ENCODE peak calls at places on chromosomes 2 and 18, in four cellular contexts. One of them, this sample, is unnamed.

GRCh38 chr2:132424526-132425121 is 8.0 kb downstream of the GPR39 start:
- DNase-seq in GM12878: no peak
- DNase-seq in HepG2: peak
- DNase-seq in H1: no peak
- DNase-seq in this sample: no peak

GRCh38 chr2:120354935-120355845 is 9.3 kb downstream of the INHBB start:
- DNase-seq in GM12878: no peak
- DNase-seq in HepG2: no peak
- DNase-seq in H1: no peak
- DNase-seq in this sample: no peak

GRCh38 chr2:178845565-178846457 is 38.6 kb upstream of the TTN start:
- DNase-seq in H1: no peak
- DNase-seq in HepG2: no peak
- DNase-seq in GM12878: no peak
- DNase-seq in this sample: no peak

GRCh38 chr2:218436992-218437391 is 18.1 kb downstream of the VIL1 start:
- DNase-seq in H1: no peak
- DNase-seq in GM12878: no peak
- DNase-seq in HepG2: no peak
- DNase-seq in this sample: no peak

GRCh38 chr18:70781860-70782453 is 493.1 kb downstream of the SOCS6 start:
- DNase-seq in GM12878: peak
- DNase-seq in HepG2: peak
- DNase-seq in H1: peak
- DNase-seq in this sample: peak

GRCh38 chr2:190846746-190847145 is 33.9 kb upstream of the GLS start:
- DNase-seq in H1: no peak
- DNase-seq in GM12878: no peak
- DNase-seq in HepG2: peak
- DNase-seq in this sample: no peak

GRCh38 chr2:13091463-13091862 is 374.7 kb downstream of the TRIB2 start:
- DNase-seq in GM12878: no peak
- DNase-seq in H1: no peak
- DNase-seq in HepG2: no peak
- DNase-seq in this sample: no peak

GRCh38 chr18:46360102-46360699 is 256.0 kb downstream of the HAUS1 start:
- DNase-seq in HepG2: no peak
- DNase-seq in H1: no peak
- DNase-seq in GM12878: no peak
- DNase-seq in this sample: no peak

GRCh38 chr2:238338710-238339394 is 18.5 kb downstream of the TRAF3IP1 start:
- DNase-seq in H1: no peak
- DNase-seq in GM12878: no peak
- DNase-seq in HepG2: no peak
- DNase-seq in this sample: no peak

GRCh38 chr18:76256897-76257500 is 238.0 kb downstream of the ZNF516 start:
- DNase-seq in H1: no peak
- DNase-seq in GM12878: no peak
- DNase-seq in HepG2: peak
- DNase-seq in this sample: no peak

GRCh38 chr2:240480834-240481623 is 45.6 kb downstream of the GPC1 start:
- DNase-seq in HepG2: no peak
- DNase-seq in GM12878: no peak
- DNase-seq in H1: no peak
- DNase-seq in this sample: no peak

GRCh38 chr2:77999376-77999775 is 477.2 kb upstream of the LRRTM4 start:
- DNase-seq in H1: no peak
- DNase-seq in GM12878: no peak
- DNase-seq in HepG2: no peak
- DNase-seq in this sample: no peak

GRCh38 chr2:165573534-165574461 is 104.3 kb downstream of the CSRNP3 start:
- DNase-seq in HepG2: peak
- DNase-seq in GM12878: no peak
- DNase-seq in H1: peak
- DNase-seq in this sample: peak

GRCh38 chr2:28338754-28339325 is 53.8 kb upstream of the FOSL2 start:
- DNase-seq in HepG2: no peak
- DNase-seq in H1: no peak
- DNase-seq in GM12878: no peak
- DNase-seq in this sample: no peak

GRCh38 chr18:73901589-73901988 is 246.0 kb downstream of the FBXO15 start:
- DNase-seq in GM12878: no peak
- DNase-seq in HepG2: no peak
- DNase-seq in H1: no peak
- DNase-seq in this sample: no peak

GRCh38 chr2:223057545-223057944 is 5.6 kb downstream of the KCNE4 start:
- DNase-seq in GM12878: no peak
- DNase-seq in HepG2: no peak
- DNase-seq in H1: no peak
- DNase-seq in this sample: no peak

GRCh38 chr18:7234061-7234460 is 3.2 kb downstream of the LRRC30 start:
- DNase-seq in GM12878: no peak
- DNase-seq in H1: no peak
- DNase-seq in HepG2: no peak
- DNase-seq in this sample: no peak

GRCh38 chr2:3535467-3535793 is 16.1 kb upstream of the ADI1 start:
- DNase-seq in GM12878: no peak
- DNase-seq in H1: no peak
- DNase-seq in HepG2: no peak
- DNase-seq in this sample: no peak

GRCh38 chr18:58699551-58699950 is 28.3 kb downstream of the MALT1 start:
- DNase-seq in GM12878: no peak
- DNase-seq in HepG2: no peak
- DNase-seq in H1: no peak
- DNase-seq in this sample: no peak

GRCh38 chr2:127695491-127696472 is 5.5 kb upstream of the SFT2D3 start:
- DNase-seq in H1: peak
- DNase-seq in GM12878: no peak
- DNase-seq in HepG2: no peak
- DNase-seq in this sample: no peak

GRCh38 chr2:48144777-48145176 is 238.5 kb upstream of the FBXO11 start:
- DNase-seq in GM12878: no peak
- DNase-seq in HepG2: no peak
- DNase-seq in H1: no peak
- DNase-seq in this sample: no peak

GRCh38 chr2:229454934-229455631 is 184.0 kb upstream of the PID1 start:
- DNase-seq in HepG2: no peak
- DNase-seq in H1: no peak
- DNase-seq in GM12878: no peak
- DNase-seq in this sample: no peak

GRCh38 chr18:43934322-43935050 is 657.2 kb upstream of the SYT4 start:
- DNase-seq in GM12878: no peak
- DNase-seq in H1: no peak
- DNase-seq in HepG2: no peak
- DNase-seq in this sample: no peak

GRCh38 chr18:47993409-47993808 is 63.0 kb upstream of the SMAD2 start:
- DNase-seq in GM12878: no peak
- DNase-seq in H1: no peak
- DNase-seq in HepG2: no peak
- DNase-seq in this sample: no peak

GRCh38 chr2:179655627-179656026 is 205.8 kb downstream of the ZNF385B start:
- DNase-seq in H1: no peak
- DNase-seq in HepG2: no peak
- DNase-seq in GM12878: no peak
- DNase-seq in this sample: no peak

GRCh38 chr2:122237506-122237905 is 482.1 kb downstream of the TSN start:
- DNase-seq in H1: no peak
- DNase-seq in HepG2: no peak
- DNase-seq in GM12878: no peak
- DNase-seq in this sample: no peak

GRCh38 chr2:156818944-156819343 is 382.8 kb downstream of the GPD2 start:
- DNase-seq in H1: no peak
- DNase-seq in HepG2: no peak
- DNase-seq in GM12878: no peak
- DNase-seq in this sample: no peak

GRCh38 chr2:102474785-102475184 is 1.8 kb downstream of the SLC9A4 start:
- DNase-seq in GM12878: no peak
- DNase-seq in HepG2: no peak
- DNase-seq in H1: no peak
- DNase-seq in this sample: no peak

GRCh38 chr18:43904209-43904837 is 627.0 kb upstream of the SYT4 start:
- DNase-seq in H1: no peak
- DNase-seq in HepG2: no peak
- DNase-seq in GM12878: no peak
- DNase-seq in this sample: no peak

GRCh38 chr2:66490588-66491001 is 55.7 kb downstream of the MEIS1 start:
- DNase-seq in HepG2: no peak
- DNase-seq in H1: no peak
- DNase-seq in GM12878: no peak
- DNase-seq in this sample: no peak

GRCh38 chr2:149559341-149560068 is 28.1 kb downstream of the MMADHC start:
- DNase-seq in GM12878: no peak
- DNase-seq in H1: no peak
- DNase-seq in HepG2: no peak
- DNase-seq in this sample: no peak

GRCh38 chr2:128277961-128278681 is 40.5 kb downstream of the HS6ST1 start:
- DNase-seq in HepG2: no peak
- DNase-seq in H1: no peak
- DNase-seq in GM12878: no peak
- DNase-seq in this sample: no peak

GRCh38 chr2:230961091-230961491 is 34.8 kb upstream of the SPATA3 start:
- DNase-seq in GM12878: no peak
- DNase-seq in H1: no peak
- DNase-seq in HepG2: no peak
- DNase-seq in this sample: no peak

GRCh38 chr2:43082111-43082877 is 144.1 kb downstream of the ZFP36L2 start:
- DNase-seq in GM12878: no peak
- DNase-seq in H1: no peak
- DNase-seq in HepG2: no peak
- DNase-seq in this sample: no peak

DNA sequence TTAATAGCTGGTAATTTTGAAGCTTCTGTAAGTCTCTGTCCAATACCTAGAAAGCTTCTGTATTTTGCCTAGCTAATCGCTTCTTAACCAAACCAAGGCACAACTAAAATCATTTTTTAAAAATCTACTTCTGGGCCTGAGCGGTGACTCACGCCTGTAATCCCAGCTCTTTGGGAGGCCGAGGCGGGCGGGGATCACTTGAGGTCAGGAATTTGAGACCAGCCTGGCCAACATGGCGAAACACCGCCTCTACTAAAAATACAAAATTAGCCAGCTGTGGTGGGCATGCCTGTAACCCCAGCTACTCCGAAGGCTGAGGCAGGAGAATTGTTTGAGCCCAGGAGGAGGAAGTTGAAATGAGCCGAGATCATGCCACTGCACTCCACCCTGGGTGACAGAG is 148.6 kb upstream of the FIGN start:
- DNase-seq in HepG2: no peak
- DNase-seq in GM12878: no peak
- DNase-seq in H1: no peak
- DNase-seq in this sample: no peak
- H3K4me3 ChIP-seq in HepG2: no peak
- H3K4me3 ChIP-seq in GM12878: no peak
- H3K4me3 ChIP-seq in H1: no peak
- H3K4me3 ChIP-seq in this sample: no peak

GRCh38 chr2:118310878-118311442 is 222.7 kb downstream of the INSIG2 start:
- DNase-seq in GM12878: no peak
- DNase-seq in H1: peak
- DNase-seq in HepG2: no peak
- DNase-seq in this sample: no peak
- TF ChIP-seq ZNF274 in GM12878: no peak
- TF ChIP-seq ZNF274 in H1: no peak
- TF ChIP-seq ZNF274 in HepG2: no peak
- TF ChIP-seq ZNF274 in this sample: no peak

GRCh38 chr2:160753331-160753654 is 259.7 kb upstream of the RBMS1 start:
- DNase-seq in HepG2: no peak
- DNase-seq in GM12878: no peak
- DNase-seq in H1: no peak
- DNase-seq in this sample: no peak

GRCh38 chr2:160751021-160751420 is 257.4 kb upstream of the RBMS1 start:
- DNase-seq in H1: no peak
- DNase-seq in GM12878: no peak
- DNase-seq in HepG2: no peak
- DNase-seq in this sample: no peak

GRCh38 chr2:160752475-160753330 is 259.1 kb upstream of the RBMS1 start:
- DNase-seq in HepG2: no peak
- DNase-seq in H1: no peak
- DNase-seq in GM12878: no peak
- DNase-seq in this sample: peak

GRCh38 chr2:160742679-160743078 is 249.1 kb upstream of the RBMS1 start:
- DNase-seq in H1: no peak
- DNase-seq in HepG2: no peak
- DNase-seq in GM12878: no peak
- DNase-seq in this sample: no peak

DNA sequence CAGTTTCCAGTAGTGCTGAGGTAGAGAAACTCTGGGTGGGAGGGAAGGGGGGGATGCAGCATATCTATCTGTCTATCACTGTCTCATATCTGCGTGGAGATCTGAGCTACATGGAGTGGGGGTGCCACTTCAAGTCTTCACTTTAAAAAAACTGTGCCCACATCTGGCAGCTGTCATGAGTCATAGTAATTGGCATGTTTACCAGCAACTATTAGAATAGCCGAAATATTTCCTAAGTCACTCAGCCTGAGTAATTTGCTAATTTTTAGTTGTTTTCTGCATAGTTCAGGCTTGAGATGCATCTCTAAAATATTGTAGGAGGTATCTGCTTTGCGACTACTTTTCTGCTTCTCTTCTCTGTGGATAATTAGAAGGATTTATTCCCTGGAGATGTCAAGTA is 254.2 kb upstream of the RBMS1 start:
- DNase-seq in GM12878: no peak
- DNase-seq in HepG2: no peak
- DNase-seq in H1: no peak
- DNase-seq in this sample: no peak
- TF ChIP-seq SUZ12 in GM12878: no peak
- TF ChIP-seq SUZ12 in HepG2: no peak
- TF ChIP-seq SUZ12 in H1: no peak
- TF ChIP-seq SUZ12 in this sample: no peak

DNA sequence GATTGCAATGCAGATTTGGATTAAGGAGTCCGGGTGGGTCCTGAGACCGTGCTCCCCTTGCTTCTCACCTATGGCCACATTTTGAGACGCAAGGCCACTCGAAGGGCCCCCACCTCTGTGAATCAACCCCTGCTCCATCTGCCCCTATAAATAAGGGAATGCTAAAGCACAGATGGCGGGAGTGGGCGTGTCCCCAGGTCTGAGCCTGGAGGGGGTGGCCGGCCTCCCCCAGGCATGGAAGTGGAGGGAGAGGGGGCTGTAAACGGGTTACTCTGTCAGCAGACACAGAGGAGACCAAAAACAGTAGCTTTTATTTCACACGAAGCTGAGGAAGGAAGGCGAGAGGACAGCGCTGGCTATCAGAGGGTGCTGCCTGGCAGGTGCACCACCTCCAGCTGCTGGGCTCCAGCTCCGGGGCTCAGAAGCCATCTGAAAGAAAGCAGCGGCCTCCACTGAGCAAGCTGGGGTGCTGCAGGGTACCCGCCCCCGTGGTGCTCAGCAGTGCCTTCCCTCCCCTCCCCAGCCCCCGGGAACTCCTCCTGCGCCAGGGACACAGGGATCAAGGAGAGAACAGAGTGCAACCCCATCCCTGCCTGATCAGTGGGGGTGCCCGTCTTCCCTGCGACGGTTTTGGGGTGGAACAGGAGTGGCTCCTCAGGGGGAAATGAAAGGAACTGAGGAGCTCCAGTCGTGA is 56.7 kb upstream of the RAB6C start:
- DNase-seq in HepG2: no peak
- DNase-seq in H1: no peak
- DNase-seq in GM12878: no peak
- DNase-seq in this sample: no peak
- H3K4me3 ChIP-seq in HepG2: no peak
- H3K4me3 ChIP-seq in H1: peak
- H3K4me3 ChIP-seq in GM12878: no peak
- H3K4me3 ChIP-seq in this sample: peak

GRCh38 chr18:23068692-23069305 is 66.5 kb upstream of the CABLES1 start:
- DNase-seq in HepG2: no peak
- DNase-seq in GM12878: no peak
- DNase-seq in H1: no peak
- DNase-seq in this sample: peak
- TF ChIP-seq ZNF274 in HepG2: no peak
- TF ChIP-seq ZNF274 in GM12878: no peak
- TF ChIP-seq ZNF274 in H1: no peak
- TF ChIP-seq ZNF274 in this sample: no peak

This sample was measured in NT2/D1.